ENCODE peak calls at places on chromosome 3, in eight cellular contexts. C is NCI-H345, S is T-helper 2 cell, Y is heart left ventricle, K is cardiac septum, P is SJSA1, X is GM23248, J is T-helper 9 cell. D is an unnamed sample.

GRCh38 chr3:114872056-114872455 is 275.0 kb downstream of the ZBTB20 start:
- DNase-seq in J (no peak), C (no peak), Y (no peak), K (no peak), P (no peak), S (no peak), X (peak; percentile 4), D (peak; percentile 16)

GRCh38 chr3:46667061-46667621 is 26.3 kb downstream of the ALS2CL start:
- DNase-seq in K (peak; percentile 73), S (no peak), C (no peak), X (no peak), Y (peak; percentile 60), J (no peak), P (peak; percentile 34), D (no peak)

GRCh38 chr3:31550452-31551251 is 17.9 kb downstream of the STT3B start:
- DNase-seq in J (no peak), X (peak; percentile 57), Y (no peak), K (no peak), P (no peak), C (no peak), S (peak; percentile 48), D (peak; percentile 40)

GRCh38 chr3:53027254-53027844 is 18.5 kb downstream of the SFMBT1 start:
- DNase-seq in K (no peak), J (no peak), S (no peak), P (no peak), C (no peak), X (no peak), Y (no peak), D (no peak)

GRCh38 chr3:153667341-153667740 is 453.8 kb upstream of the ARHGEF26 start:
- DNase-seq in S (no peak), J (no peak), P (no peak), C (no peak), K (no peak), Y (no peak), X (peak; percentile 5), D (peak; percentile 7)

GRCh38 chr3:81985996-81986723 is 224.7 kb upstream of the GBE1 start:
- DNase-seq in C (no peak), X (no peak), S (no peak), K (no peak), J (no peak), P (no peak), Y (no peak), D (no peak)

GRCh38 chr3:185137821-185138220 is 15.0 kb downstream of the C3orf70 start:
- DNase-seq in Y (no peak), C (no peak), K (no peak), X (no peak), S (no peak), P (no peak), J (no peak), D (no peak)

GRCh38 chr3:171354706-171355582 is 105.3 kb downstream of the TNIK start:
- DNase-seq in P (no peak), Y (no peak), J (no peak), X (no peak), K (no peak), C (no peak), S (no peak), D (no peak)

GRCh38 chr3:38327335-38328009 is 19.1 kb upstream of the XYLB start:
- DNase-seq in S (peak; percentile 58), P (no peak), Y (no peak), J (no peak), K (no peak), X (peak; percentile 73), C (no peak), D (peak; percentile 56)

GRCh38 chr3:192835818-192836468 is 81.7 kb downstream of the MB21D2 start:
- DNase-seq in C (no peak), Y (no peak), S (no peak), K (no peak), X (peak; percentile 70), J (no peak), P (no peak), D (peak; percentile 71)

GRCh38 chr3:36192901-36193300 is 187.4 kb upstream of the STAC start:
- DNase-seq in Y (no peak), C (peak; percentile 20), J (no peak), X (no peak), S (no peak), K (no peak), P (no peak), D (no peak)

GRCh38 chr3:134064081-134064480 is 34.4 kb upstream of the SLCO2A1 start:
- DNase-seq in X (no peak), S (no peak), P (peak; percentile 21), C (no peak), J (no peak), Y (no peak), K (peak; percentile 65), D (no peak)

GRCh38 chr3:142977399-142977728 is 13.9 kb upstream of the PAQR9 start:
- DNase-seq in C (no peak), P (no peak), S (no peak), X (peak; percentile 67), Y (no peak), K (no peak), J (no peak), D (peak; percentile 24)

GRCh38 chr3:11514191-11514770 is 129.4 kb downstream of the VGLL4 start:
- DNase-seq in S (no peak), X (peak; percentile 94), K (no peak), J (no peak), C (no peak), Y (no peak), P (peak; percentile 70), D (peak; percentile 92)

D was measured in IMR-90.